ENCODE peak calls at places on chromosomes 3 and 15, in nine cellular contexts. H is heart right ventricle, E is dorsolateral prefrontal cortex, U is nephron progenitor cell, I is chondrocyte, N is neural progenitor cell, V is ovary, W is suprapubic skin, O is cardiac fibroblast. B is an unnamed sample.

GRCh38 chr15:42622328-42622925 is 47.0 kb downstream of the STARD9 start:
- DNase-seq in E (no peak), W (no peak), H (no peak), U (no peak), N (no peak), O (no peak), V (no peak), I (no peak), B (no peak)

GRCh38 chr3:158368271-158368670 is 202.7 kb upstream of the MLF1 start:
- DNase-seq in I (no peak), N (peak), E (no peak), V (no peak), W (no peak), U (no peak), O (no peak), H (no peak), B (no peak)

GRCh38 chr15:78750566-78750965 is 60.7 kb downstream of the ADAMTS7 start:
- DNase-seq in E (peak), V (no peak), O (no peak), U (no peak), W (peak), H (no peak), N (no peak), I (peak), B (no peak)

GRCh38 chr3:62134061-62134496 is 239.3 kb downstream of the FEZF2 start:
- DNase-seq in E (no peak), U (no peak), N (no peak), H (peak), O (peak), W (no peak), I (no peak), V (no peak), B (no peak)

GRCh38 chr3:94185753-94186152 is 122.9 kb downstream of the NSUN3 start:
- DNase-seq in H (no peak), U (no peak), W (no peak), V (no peak), O (no peak), E (no peak), N (no peak), I (no peak), B (no peak)

GRCh38 chr3:43401171-43401570 is 114.8 kb downstream of the SNRK start:
- DNase-seq in H (no peak), V (no peak), U (no peak), O (no peak), I (no peak), E (no peak), N (no peak), W (no peak), B (no peak)

GRCh38 chr15:100879461-100880138 is at the start of gene ALDH1A3:
- DNase-seq in H (peak), O (peak), E (no peak), N (peak), I (no peak), W (peak), U (peak), V (no peak), B (peak)

GRCh38 chr3:38655708-38656300 is 6.3 kb upstream of the SCN5A start:
- DNase-seq in I (no peak), O (peak), E (no peak), U (peak), N (peak), W (no peak), H (no peak), V (no peak), B (no peak)

GRCh38 chr3:65439641-65440040 is 599.1 kb downstream of the MAGI1 start:
- DNase-seq in I (no peak), V (peak), E (peak), U (peak), O (peak), N (peak), W (no peak), H (peak), B (no peak)

GRCh38 chr15:40937762-40938529 is 8.8 kb downstream of the DLL4 start:
- DNase-seq in H (peak), O (no peak), W (no peak), V (no peak), U (no peak), E (no peak), N (no peak), I (no peak), B (no peak)

GRCh38 chr15:96340611-96341464 is 10.3 kb downstream of the NR2F2 start:
- DNase-seq in U (peak), E (no peak), O (peak), H (no peak), N (peak), V (peak), W (no peak), I (no peak), B (no peak)

GRCh38 chr15:24269166-24269571 is 406.4 kb upstream of the NPAP1 start:
- DNase-seq in I (no peak), W (no peak), N (no peak), U (no peak), E (no peak), V (no peak), H (no peak), O (no peak), B (no peak)

GRCh38 chr15:100900136-100900894 is 18.8 kb upstream of the LRRK1 start:
- DNase-seq in O (no peak), N (peak), H (no peak), E (no peak), W (no peak), V (peak), U (peak), I (no peak), B (no peak)

GRCh38 chr15:25345943-25346342 is 92.9 kb downstream of the UBE3A start:
- DNase-seq in H (peak), U (peak), E (no peak), O (peak), W (no peak), I (no peak), V (no peak), N (peak), B (no peak)
- TF ChIP-seq CTCF in H (peak), U (no peak), E (no peak), O (peak), W (no peak), I (peak), V (no peak), N (peak), B (no peak)

DNA sequence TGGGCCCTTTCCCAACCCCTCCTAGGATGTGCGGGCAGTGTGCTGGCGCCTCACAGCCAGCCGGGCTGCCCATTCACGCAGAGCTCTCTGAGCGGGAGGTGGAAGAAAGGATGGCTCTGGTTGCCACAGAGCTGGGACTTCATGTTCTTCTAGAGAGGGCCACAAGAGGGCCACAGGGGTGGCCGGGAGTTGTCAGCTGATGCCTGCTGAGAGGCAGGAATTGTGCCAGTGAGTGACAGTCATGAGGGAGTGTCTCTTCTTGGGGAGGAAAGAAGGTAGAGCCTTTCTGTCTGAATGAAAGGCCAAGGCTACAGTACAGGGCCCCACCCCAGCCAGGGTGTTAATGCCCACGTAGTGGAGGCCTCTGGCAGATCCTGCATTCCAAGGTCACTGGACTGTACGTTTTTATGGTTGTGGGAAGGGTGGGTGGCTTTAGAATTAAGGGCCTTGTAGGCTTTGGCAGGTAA is 8.3 kb downstream of the FAM131A start:
- DNase-seq in W (no peak), N (peak), O (peak), I (no peak), V (no peak), H (peak), E (peak), U (peak), B (no peak)
- TF ChIP-seq CTCF in W (no peak), N (peak), O (peak), I (peak), V (no peak), H (no peak), E (peak), U (peak), B (no peak)

GRCh38 chr15:68644088-68644904 is 65.5 kb downstream of the CORO2B start:
- DNase-seq in N (no peak), U (no peak), V (no peak), W (peak), O (peak), I (no peak), H (no peak), E (no peak), B (no peak)
- TF ChIP-seq CTCF in N (peak), U (no peak), V (no peak), W (no peak), O (no peak), I (peak), H (no peak), E (no peak), B (no peak)

DNA sequence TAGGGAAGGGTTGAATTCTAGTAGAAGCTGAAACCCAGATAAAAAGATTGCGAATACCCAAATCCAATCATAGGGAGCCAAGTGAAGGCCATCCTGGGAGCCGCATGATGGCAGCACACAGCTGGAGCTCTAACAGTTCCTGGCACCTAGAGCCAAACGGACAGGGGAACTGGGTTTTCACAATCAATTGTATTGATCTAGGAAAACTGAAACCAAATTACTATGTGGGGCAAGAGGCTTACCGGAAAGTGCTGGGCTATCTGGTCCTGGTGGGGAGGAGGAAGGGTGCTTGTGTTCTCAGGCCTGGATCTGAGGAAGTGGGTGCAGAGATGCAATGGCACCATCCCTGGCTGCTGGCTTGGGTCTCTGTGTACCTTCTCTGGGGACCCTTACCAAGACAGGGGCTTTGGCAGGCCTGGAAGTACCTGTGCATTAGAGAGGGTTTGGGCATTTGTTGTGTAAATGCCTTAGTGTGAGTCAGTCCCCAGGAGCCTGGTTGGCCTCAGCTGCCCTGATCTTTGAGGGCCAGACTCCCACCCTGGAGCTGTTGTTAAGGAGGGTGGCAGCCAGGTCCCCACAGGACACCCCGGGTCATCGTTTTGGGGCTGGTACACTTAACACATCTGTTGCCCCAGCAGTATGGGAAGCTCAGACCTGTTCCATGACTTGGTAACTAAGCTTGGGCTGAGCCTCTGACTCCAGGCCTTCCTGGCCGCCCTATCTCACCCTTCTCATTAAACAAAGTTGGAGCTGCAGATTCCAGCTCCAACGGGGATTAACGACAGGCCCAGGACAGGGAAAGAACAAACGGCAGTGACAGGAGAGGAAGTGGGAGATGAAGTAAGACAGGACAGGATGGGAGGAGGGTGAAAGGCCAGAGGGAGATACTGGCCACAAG is 8.9 kb upstream of the FURIN start:
- DNase-seq in U (no peak), W (no peak), V (no peak), H (no peak), O (no peak), E (no peak), I (no peak), N (no peak), B (no peak)
- TF ChIP-seq CTCF in U (no peak), W (no peak), V (no peak), H (no peak), O (no peak), E (no peak), I (no peak), N (no peak), B (no peak)

GRCh38 chr15:38885477-38885952 is 320.9 kb upstream of the RASGRP1 start:
- DNase-seq in V (no peak), O (peak), W (no peak), H (no peak), I (no peak), N (no peak), E (no peak), U (no peak), B (no peak)
- TF ChIP-seq CTCF in V (no peak), O (no peak), W (no peak), H (no peak), I (no peak), N (no peak), E (no peak), U (no peak), B (no peak)

GRCh38 chr15:26179906-26180305 is 316.8 kb upstream of the ATP10A start:
- DNase-seq in H (no peak), I (no peak), V (no peak), E (no peak), O (no peak), W (no peak), U (peak), N (peak), B (no peak)
- TF ChIP-seq CTCF in H (peak), I (peak), V (no peak), E (peak), O (no peak), W (no peak), U (peak), N (peak), B (no peak)

B was measured in activated B cell treated with CpG ODN at 0.5 μM for 24 hours.